ENCODE peak calls at places on chromosomes 12 and 14, in ten cellular contexts. K is CD4-positive, CD25-positive, alpha-beta regulatory T cell; N is heart left ventricle; G is CD8-positive, alpha-beta memory T cell; F is Panc1; D is A673; O is adipocyte; U is NT2/D1; B is stomach; E is aorta. A is an unnamed sample.

GRCh38 chr12:42372154-42372791 is 46.3 kb downstream of the PPHLN1 start:
- DNase-seq in D (peak; percentile 70), U (peak; percentile 51), N (no peak), F (peak; percentile 47), G (no peak), E (no peak), O (peak; percentile 68), B (no peak), K (peak; percentile 64), A (peak; percentile 61)

GRCh38 chr12:59698599-59698998 is 102.8 kb downstream of the SLC16A7 start:
- DNase-seq in U (no peak), O (peak; percentile 91), E (no peak), D (peak; percentile 5), N (no peak), K (no peak), F (no peak), G (no peak), B (no peak), A (no peak)

GRCh38 chr14:72523397-72524157 is 370.3 kb downstream of the DPF3 start:
- DNase-seq in U (no peak), F (no peak), E (no peak), B (no peak), D (peak; percentile 22), G (no peak), K (no peak), N (no peak), O (no peak), A (no peak)

GRCh38 chr12:104230304-104230703 is 14.7 kb downstream of the TXNRD1 start:
- DNase-seq in O (no peak), E (no peak), K (no peak), F (no peak), N (no peak), G (no peak), U (no peak), D (no peak), B (no peak), A (no peak)

GRCh38 chr14:89139404-89140247 is 277.4 kb downstream of the FOXN3 start:
- DNase-seq in B (no peak), E (no peak), G (no peak), F (no peak), K (no peak), U (peak; percentile 56), O (no peak), D (no peak), N (no peak), A (peak; percentile 67)

GRCh38 chr12:52867636-52868035 is 18.8 kb upstream of the KRT78 start:
- DNase-seq in B (peak; percentile 59), U (no peak), D (peak; percentile 77), G (no peak), O (no peak), E (peak; percentile 88), N (peak; percentile 82), F (no peak), K (no peak), A (no peak)

GRCh38 chr12:110100315-110100970 is 23.7 kb upstream of the IFT81 start:
- DNase-seq in U (peak; percentile 80), N (no peak), B (peak; percentile 71), D (peak; percentile 87), F (peak; percentile 53), G (peak; percentile 75), K (peak; percentile 58), O (peak; percentile 92), E (peak; percentile 64), A (peak; percentile 83)

GRCh38 chr12:89870413-89871184 is 162.0 kb upstream of the ATP2B1 start:
- DNase-seq in N (no peak), U (no peak), O (no peak), F (no peak), B (no peak), G (no peak), K (no peak), E (no peak), D (no peak), A (no peak)

GRCh38 chr14:73785336-73785833 is 66.2 kb upstream of the PTGR2 start:
- DNase-seq in E (peak; percentile 58), G (no peak), D (peak; percentile 74), O (peak; percentile 87), K (no peak), B (no peak), F (peak; percentile 46), N (no peak), U (no peak), A (peak; percentile 60)

GRCh38 chr14:73786632-73786941 is 65.0 kb upstream of the PTGR2 start:
- DNase-seq in D (peak; percentile 35), F (no peak), K (no peak), O (peak; percentile 48), G (no peak), E (peak; percentile 73), U (no peak), B (peak; percentile 46), N (no peak), A (peak; percentile 65)

GRCh38 chr14:73785834-73786631 is 65.6 kb upstream of the PTGR2 start:
- DNase-seq in N (peak; percentile 87), F (no peak), U (no peak), G (peak; percentile 79), O (peak; percentile 96), E (peak; percentile 85), B (peak; percentile 79), K (peak; percentile 67), D (peak; percentile 78), A (peak; percentile 75)

GRCh38 chr14:73787760-73788508 is 63.7 kb upstream of the PTGR2 start:
- DNase-seq in K (no peak), G (no peak), N (no peak), O (peak; percentile 77), F (no peak), E (peak; percentile 24), D (no peak), U (no peak), B (no peak), A (no peak)

DNA sequence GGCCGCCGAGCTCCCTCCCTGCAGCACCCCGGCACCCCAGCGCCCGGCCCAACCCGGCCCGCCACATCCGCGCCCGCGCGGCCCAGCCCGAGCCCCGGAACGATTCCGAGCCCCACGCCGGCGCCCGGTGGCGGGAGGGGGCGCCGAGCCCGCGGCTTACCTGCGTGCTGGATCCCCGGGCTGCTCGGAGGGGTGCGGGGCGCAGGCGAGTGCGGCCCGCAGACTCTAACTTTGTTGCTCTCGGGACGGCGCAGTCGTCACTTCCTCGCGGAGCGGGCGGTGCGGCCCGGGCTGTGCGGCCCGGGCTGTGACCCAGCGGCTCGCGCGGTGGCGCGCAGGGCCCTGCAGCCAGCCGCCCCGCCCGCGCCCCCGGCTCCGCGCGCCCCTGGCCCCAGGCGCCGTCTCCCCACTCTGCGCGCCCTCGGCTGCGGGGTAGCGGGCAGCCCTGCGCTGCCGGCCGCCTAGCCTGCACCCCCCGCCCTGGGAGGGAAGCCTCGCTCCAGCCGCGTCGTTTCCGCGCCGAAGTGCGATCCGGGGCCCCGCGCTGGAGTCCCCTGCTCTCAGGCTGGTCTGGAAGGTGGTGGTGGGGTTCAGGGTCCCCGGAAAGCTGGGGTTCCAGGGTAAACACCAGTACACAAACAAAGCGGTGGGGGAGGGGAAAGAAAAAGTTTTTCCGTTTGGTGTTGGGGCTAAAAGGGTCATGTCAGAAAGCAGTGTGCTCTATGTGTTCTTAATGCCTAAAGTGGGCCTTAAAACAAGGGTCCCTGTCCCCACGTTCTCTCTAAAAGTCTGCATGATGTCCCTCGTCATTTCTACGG is 64.5 kb upstream of the PTGR2 start:
- DNase-seq in G (peak; percentile 79), F (no peak), B (peak; percentile 75), K (peak; percentile 57), O (peak; percentile 68), N (peak; percentile 91), D (peak; percentile 57), E (peak; percentile 83), U (no peak), A (peak; percentile 38)
- H3K4me1 ChIP-seq in G (peaks cover 56% of the 10 kb centered on the region), F (peaks cover 57% of the 10 kb centered on the region), B (peaks cover 62% of the 10 kb centered on the region), K (peaks cover 58% of the 10 kb centered on the region), O (peaks cover 64% of the 10 kb centered on the region), N (peaks cover 49% of the 10 kb centered on the region), D (peaks cover 36% of the 10 kb centered on the region), E (peaks cover 4% of the 10 kb centered on the region), U (peaks cover 6% of the 10 kb centered on the region), A (peaks cover 37% of the 10 kb centered on the region)

GRCh38 chr12:54311091-54311490 is 10.3 kb upstream of the NFE2 start:
- DNase-seq in O (no peak), D (no peak), U (no peak), G (no peak), B (no peak), N (no peak), E (no peak), F (no peak), K (no peak), A (no peak)
- H3K4me3 ChIP-seq in O (no peak overlapping the region), D (no peak overlapping the region), U (no peak overlapping the region), G (no peak overlapping the region), B (no peak overlapping the region), N (no peak overlapping the region), E (no peak overlapping the region), F (no peak overlapping the region), K (no peak overlapping the region), A (no peak overlapping the region)

GRCh38 chr14:53950031-53950793 is 6.4 kb downstream of the BMP4 start:
- DNase-seq in F (no peak), O (no peak), G (no peak), K (no peak), B (no peak), N (no peak), D (no peak), U (no peak), E (no peak), A (no peak)

GRCh38 chr14:53953002-53953827 is 3.4 kb downstream of the BMP4 start:
- DNase-seq in F (no peak), U (no peak), N (peak; percentile 92), G (no peak), D (peak; percentile 67), O (peak; percentile 94), B (peak; percentile 69), E (peak; percentile 91), K (no peak), A (peak; percentile 82)

GRCh38 chr14:53952533-53952932 is 4.1 kb downstream of the BMP4 start:
- DNase-seq in E (no peak), F (no peak), B (no peak), K (no peak), U (no peak), O (peak; percentile 48), N (no peak), G (no peak), D (no peak), A (no peak)

GRCh38 chr14:53953828-53954550 is 2.6 kb downstream of the BMP4 start:
- DNase-seq in D (peak; percentile 27), E (peak; percentile 71), N (peak; percentile 66), B (no peak), G (no peak), F (no peak), K (no peak), O (peak; percentile 82), U (no peak), A (peak; percentile 21)

GRCh38 chr14:53951661-53952265 is 4.9 kb downstream of the BMP4 start:
- DNase-seq in D (no peak), O (peak; percentile 16), E (peak; percentile 49), G (no peak), B (no peak), N (no peak), F (no peak), K (no peak), U (no peak), A (no peak)
- H3K4me1 ChIP-seq in D (peaks cover 9% of the 10 kb centered on the region), O (peaks cover 15% of the 10 kb centered on the region), E (no peaks in the 10 kb centered on the region), G (no peaks in the 10 kb centered on the region), B (peaks cover 48% of the 10 kb centered on the region), N (no peaks in the 10 kb centered on the region), F (peaks cover 3% of the 10 kb centered on the region), K (peaks cover 34% of the 10 kb centered on the region), U (peaks cover 6% of the 10 kb centered on the region), A (peaks cover 2% of the 10 kb centered on the region)

DNA sequence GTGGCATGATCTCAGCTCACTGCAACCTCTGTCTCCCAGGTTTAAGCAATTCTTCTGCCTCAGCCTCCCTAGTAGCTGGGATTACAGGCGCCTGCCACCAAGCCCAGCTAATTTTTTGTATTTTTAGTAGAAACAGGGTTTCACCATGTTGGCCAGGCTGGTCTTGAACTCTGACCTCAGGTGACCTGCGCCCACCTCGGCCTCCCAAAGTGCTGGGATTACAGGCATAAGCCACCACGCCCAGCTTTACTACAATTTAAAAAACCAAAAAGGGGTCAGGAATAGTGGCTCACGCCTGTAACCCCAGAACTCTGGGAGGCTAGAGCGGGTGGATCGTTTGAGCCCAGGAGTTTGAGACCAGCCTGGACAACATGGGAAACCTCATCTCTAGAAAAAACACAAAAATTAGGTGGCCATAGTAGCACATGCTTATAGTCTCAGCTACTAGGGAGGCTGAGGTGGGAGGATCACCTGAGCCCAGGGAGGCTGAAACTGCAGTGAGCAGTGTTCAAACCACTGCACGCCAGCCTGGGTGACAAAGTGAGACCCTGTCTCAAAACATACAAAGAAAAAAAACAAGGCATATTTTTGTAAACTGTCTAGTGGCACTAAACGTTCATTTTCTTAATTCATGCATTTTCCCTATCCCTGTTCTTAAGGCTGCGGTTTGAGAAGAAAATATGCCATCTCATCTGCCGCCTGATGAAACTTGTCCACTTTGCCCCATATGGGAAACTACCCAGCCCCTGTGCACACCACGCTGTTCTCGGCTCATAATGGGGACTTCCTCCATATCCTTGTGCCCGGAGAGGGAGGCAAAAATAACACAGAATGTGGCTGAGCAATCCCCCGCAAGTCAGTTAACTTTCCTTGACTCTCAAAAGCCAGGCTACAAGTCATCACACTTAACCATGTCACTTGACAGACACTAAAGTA is 4.3 kb downstream of the RILPL2 start:
- DNase-seq in U (no peak), F (no peak), D (no peak), G (peak; percentile 55), B (peak; percentile 30), N (no peak), K (no peak), O (no peak), E (no peak), A (no peak)
- H3K4me3 ChIP-seq in U (no peak overlapping the region), F (no peak overlapping the region), D (no peak overlapping the region), G (peak overlapping the region; percentile 31), B (peak overlapping the region; percentile 94), N (no peak overlapping the region), K (peak overlapping the region; percentile 85), O (peak overlapping the region; percentile 58), E (peak overlapping the region; percentile 33), A (no peak overlapping the region)

A was measured in HAP-1.